ENCODE peak calls at places on chromosomes 7 and 10, in six cellular contexts. U is T-cell; O is mesenchymal stem cell; F is activated CD4-positive, CD25-positive, alpha-beta regulatory T cell; S is HEK293T; X is lung. Y is an unnamed sample.
A peak's percentile ranks its signal among the peaks of the same experiment; 100 is the strongest.

GRCh38 chr7:151736403-151736909 is 140.5 kb downstream of the PRKAG2 start:
- DNase-seq in U (no peak), O (peak; percentile 99), F (no peak), S (peak; percentile 89), X (peak; percentile 59), Y (peak; percentile 74)

GRCh38 chr7:134016223-134016941 is 110.8 kb upstream of the LRGUK start:
- DNase-seq in U (no peak), O (peak; percentile 33), F (no peak), S (peak; percentile 60), X (no peak), Y (peak; percentile 39)

GRCh38 chr7:4606776-4607175 is 75.3 kb upstream of the FOXK1 start:
- DNase-seq in U (no peak), O (no peak), F (no peak), S (no peak), X (no peak), Y (no peak)

GRCh38 chr7:115704884-115705283 is 325.7 kb downstream of the TFEC start:
- DNase-seq in U (no peak), O (no peak), F (no peak), S (no peak), X (no peak), Y (no peak)

GRCh38 chr10:16787361-16787791 is 29.8 kb downstream of the RSU1 start:
- DNase-seq in U (peak; percentile 62), O (no peak), F (peak; percentile 24), S (no peak), X (no peak), Y (no peak)

GRCh38 chr7:117995850-117996650 is 122.8 kb upstream of the CTTNBP2 start:
- DNase-seq in U (no peak), O (no peak), F (no peak), S (no peak), X (no peak), Y (no peak)

GRCh38 chr7:43205171-43205795 is 92.8 kb downstream of the HECW1 start:
- DNase-seq in U (no peak), O (peak; percentile 73), F (no peak), S (no peak), X (peak; percentile 10), Y (no peak)

GRCh38 chr7:20351901-20352300 is 21.2 kb downstream of the ITGB8 start:
- DNase-seq in U (no peak), O (no peak), F (no peak), S (no peak), X (no peak), Y (no peak)

GRCh38 chr7:46192191-46192590 is 271.1 kb upstream of the IGFBP3 start:
- DNase-seq in U (no peak), O (no peak), F (no peak), S (no peak), X (no peak), Y (no peak)

GRCh38 chr10:127937915-127938440 is 31.1 kb downstream of the PTPRE start:
- DNase-seq in U (no peak), O (no peak), F (no peak), S (no peak), X (no peak), Y (no peak)

GRCh38 chr7:159030490-159031134 is 114.1 kb downstream of the VIPR2 start:
- DNase-seq in U (no peak), O (peak; percentile 38), F (no peak), S (peak; percentile 77), X (peak; percentile 56), Y (no peak)